ENCODE peak calls at places on chromosomes 4 and X, in five cellular contexts. O is neuronal stem cell, B is H9, D is trophoblast cell, C is mesenchymal stem cell. X is an unnamed sample.
A peak's percentile ranks its signal among the peaks of the same experiment; 100 is the strongest.

GRCh38 chrX:36443007-36443406 is 523.5 kb downstream of the CFAP47 start:
- DNase-seq in O (no peak), B (no peak), D (no peak), C (peak; percentile 59), X (no peak)

GRCh38 chr4:173211838-173212237 is 43.2 kb downstream of the GALNT7 start:
- DNase-seq in O (no peak), B (no peak), D (no peak), C (peak; percentile 54), X (no peak)

GRCh38 chr4:172514801-172515200 is 653.8 kb upstream of the GALNT7 start:
- DNase-seq in O (no peak), B (no peak), D (no peak), C (no peak), X (no peak)

GRCh38 chr4:7392438-7393374 is 42.0 kb downstream of the PSAPL1 start:
- DNase-seq in O (no peak), B (peak; percentile 30), D (no peak), C (peak; percentile 4), X (no peak)

GRCh38 chr4:23931489-23931830 is 41.6 kb upstream of the PPARGC1A start:
- DNase-seq in O (no peak), B (no peak), D (no peak), C (no peak), X (no peak)

GRCh38 chr4:75598390-75598789 is 31.9 kb downstream of the CDKL2 start:
- DNase-seq in O (no peak), B (no peak), D (no peak), C (peak; percentile 56), X (no peak)

GRCh38 chr4:145482209-145483021 is 762 bp downstream of the SMAD1 start:
- DNase-seq in O (peak; percentile 46), B (peak; percentile 52), D (no peak), C (peak; percentile 89), X (no peak)

GRCh38 chr4:39435875-39436563 is 22.7 kb downstream of the RPL9 start:
- DNase-seq in O (no peak), B (no peak), D (peak; percentile 41), C (no peak), X (no peak)

GRCh38 chrX:74346124-74346523 is 42.1 kb downstream of the ZCCHC13 start:
- DNase-seq in O (no peak), B (no peak), D (no peak), C (no peak), X (no peak)

GRCh38 chr4:164412246-164412645 is 341.7 kb upstream of the SMIM31 start:
- DNase-seq in O (no peak), B (no peak), D (peak; percentile 37), C (no peak), X (no peak)

GRCh38 chr4:27407616-27408015 is 547.0 kb downstream of the STIM2 start:
- DNase-seq in O (no peak), B (no peak), D (no peak), C (no peak), X (no peak)

GRCh38 chrX:72621619-72622485 is 49.2 kb upstream of the HDAC8 start:
- DNase-seq in O (no peak), B (no peak), D (no peak), C (peak; percentile 45), X (no peak)

GRCh38 chr4:165563851-165564250 is 185.0 kb downstream of the CPE start:
- DNase-seq in O (no peak), B (no peak), D (no peak), C (no peak), X (no peak)

GRCh38 chr4:15506464-15506863 is 36.8 kb downstream of the CC2D2A start:
- DNase-seq in O (no peak), B (no peak), D (no peak), C (peak; percentile 72), X (no peak)

GRCh38 chr4:140363051-140363450 is 10.4 kb upstream of the SCOC start:
- DNase-seq in O (no peak), B (no peak), D (no peak), C (peak; percentile 28), X (no peak)

GRCh38 chr4:3868146-3868840 is 102.1 kb downstream of the ADRA2C start:
- DNase-seq in O (peak; percentile 46), B (peak; percentile 77), D (peak; percentile 67), C (no peak), X (no peak)

GRCh38 chrX:23513121-23513520 is 154.2 kb upstream of the PRDX4 start:
- DNase-seq in O (no peak), B (peak; percentile 62), D (no peak), C (no peak), X (no peak)

DNA sequence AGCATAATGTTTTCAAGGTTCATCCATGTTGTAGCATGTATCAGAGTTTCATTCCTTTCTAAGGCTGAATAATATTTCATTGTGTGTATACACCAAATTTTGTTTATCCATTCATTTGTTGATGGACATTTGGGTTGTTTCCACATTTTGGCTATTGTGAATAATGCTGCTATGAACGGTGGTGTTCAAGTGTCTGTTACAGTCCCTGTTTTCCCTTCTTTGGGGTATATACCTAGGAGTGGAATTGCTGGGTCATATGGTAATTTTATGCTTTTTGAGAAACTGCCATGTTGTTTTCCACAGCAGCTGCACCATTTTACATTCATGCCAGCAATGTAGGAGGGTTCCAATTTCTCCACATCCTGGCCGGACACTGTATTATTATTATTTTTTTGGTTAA is 3.4 kb upstream of the USP9X start:
- DNase-seq in O (no peak), B (no peak), D (no peak), C (no peak), X (no peak)
- H3K23ac ChIP-seq in O (no peak overlapping the region), B (no peak overlapping the region), D (no peak overlapping the region), C (no peak overlapping the region), X (no peak overlapping the region)

DNA sequence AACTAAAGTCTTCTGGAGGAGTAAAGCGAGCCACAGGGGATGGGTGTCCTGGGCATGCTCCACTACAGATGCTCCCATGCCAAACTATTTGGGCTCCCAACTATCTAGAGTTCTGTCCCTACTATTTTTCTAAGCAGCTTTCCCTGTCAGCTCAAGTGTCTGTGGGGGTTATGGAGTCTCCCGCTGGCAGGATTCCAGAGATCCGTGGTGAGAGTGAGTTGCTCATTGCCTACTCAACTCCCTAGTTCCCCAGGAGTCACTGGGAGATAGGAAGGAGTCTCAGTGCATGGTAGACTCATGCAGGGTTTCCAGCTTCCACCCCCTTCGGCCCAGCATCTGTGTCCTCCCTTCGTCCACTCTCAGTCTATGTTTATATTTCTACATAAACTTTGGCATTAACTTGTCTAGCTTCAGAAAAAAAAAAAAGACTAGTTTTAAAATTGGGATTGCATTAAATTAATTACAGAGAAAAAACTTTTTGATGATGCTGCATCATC is 55.1 kb upstream of the INPP4B start:
- DNase-seq in O (no peak), B (no peak), D (no peak), C (peak; percentile 2), X (no peak)
- H2BK12ac ChIP-seq in O (no peak overlapping the region), B (no peak overlapping the region), D (no peak overlapping the region), C (no peak overlapping the region), X (no peak overlapping the region)

GRCh38 chr4:37635155-37635554 is 51.0 kb downstream of the RELL1 start:
- DNase-seq in O (no peak), B (no peak), D (no peak), C (no peak), X (no peak)

GRCh38 chr4:37629713-37630112 is 56.5 kb downstream of the RELL1 start:
- DNase-seq in O (no peak), B (no peak), D (no peak), C (no peak), X (no peak)

GRCh38 chr4:37631551-37631950 is 54.6 kb downstream of the RELL1 start:
- DNase-seq in O (no peak), B (no peak), D (peak; percentile 73), C (no peak), X (no peak)

GRCh38 chr4:37634180-37634579 is 52.0 kb downstream of the RELL1 start:
- DNase-seq in O (no peak), B (no peak), D (no peak), C (no peak), X (no peak)

GRCh38 chr4:37632836-37633235 is 53.3 kb downstream of the RELL1 start:
- DNase-seq in O (no peak), B (no peak), D (no peak), C (no peak), X (no peak)
- H3K27ac ChIP-seq in O (no peak overlapping the region), B (no peak overlapping the region), D (no peak overlapping the region), C (no peak overlapping the region), X (no peak overlapping the region)

GRCh38 chrX:153493085-153493484 is 1.7 kb upstream of the BGN start:
- DNase-seq in O (no peak), B (no peak), D (no peak), C (no peak), X (no peak)

GRCh38 chrX:153494061-153494460 is 719 bp upstream of the BGN start:
- DNase-seq in O (no peak), B (no peak), D (no peak), C (peak; percentile 15), X (no peak)

GRCh38 chrX:153495903-153496629 is 1.3 kb downstream of the BGN start:
- DNase-seq in O (no peak), B (no peak), D (no peak), C (no peak), X (no peak)

GRCh38 chrX:153495362-153495751 is 577 bp downstream of the BGN start:
- DNase-seq in O (no peak), B (no peak), D (no peak), C (no peak), X (no peak)

DNA sequence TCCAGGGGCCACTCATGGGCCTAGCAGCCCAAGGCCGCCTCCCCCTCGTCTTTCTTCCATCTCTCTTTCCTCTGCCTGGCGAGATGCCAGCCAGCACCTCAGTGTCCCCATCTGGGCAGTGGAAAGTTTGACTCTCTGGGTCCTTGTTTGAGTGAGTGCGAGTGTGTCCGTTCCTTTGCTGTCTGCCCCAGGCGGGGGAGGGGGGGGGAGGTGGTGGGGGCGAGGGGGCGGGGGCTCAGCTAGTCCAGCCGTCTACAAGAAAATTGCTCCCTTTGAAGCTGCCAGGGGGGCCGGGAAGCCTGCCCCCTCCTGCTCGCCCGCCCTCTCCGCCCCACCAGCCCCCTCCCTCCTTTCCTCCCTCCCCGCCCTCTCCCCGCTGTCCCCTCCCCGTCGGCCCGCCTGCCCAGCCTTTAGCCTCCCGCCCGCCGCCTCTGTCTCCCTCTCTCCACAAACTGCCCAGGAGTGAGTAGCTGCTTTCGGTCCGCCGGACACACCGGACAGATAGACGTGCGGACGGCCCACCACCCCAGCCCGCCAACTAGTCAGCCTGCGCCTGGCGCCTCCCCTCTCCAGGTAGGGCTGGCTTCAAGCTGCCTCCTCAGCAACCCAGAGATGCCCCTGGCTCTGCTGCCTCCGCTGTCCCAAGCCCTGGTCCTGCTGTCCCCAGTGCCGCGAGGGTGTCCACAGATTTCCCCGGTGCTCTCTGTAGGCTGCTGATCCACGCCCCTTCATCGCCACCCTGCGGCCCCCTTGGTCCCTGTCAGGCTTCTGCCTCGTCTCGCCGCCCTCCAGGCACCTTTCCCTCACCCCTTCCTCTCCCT is at the start of gene BGN:
- DNase-seq in O (no peak), B (peak; percentile 62), D (peak; percentile 33), C (peak; percentile 42), X (no peak)
- H3K23ac ChIP-seq in O (no peak within 1 kb of the TSS), B (no peak within 1 kb of the TSS), D (no peak within 1 kb of the TSS), C (peak within 1 kb of the TSS; percentile 69), X (no peak within 1 kb of the TSS)

GRCh38 chrX:109685656-109686078 is 47.4 kb downstream of the ACSL4 start:
- DNase-seq in O (no peak), B (no peak), D (no peak), C (no peak), X (no peak)
- H2BK12ac ChIP-seq in O (no peak overlapping the region), B (no peak overlapping the region), D (no peak overlapping the region), C (no peak overlapping the region), X (no peak overlapping the region)